ENCODE peak calls at places on chromosomes 7 and 10, in ten cellular contexts. T is transverse colon, N is HFF-Myc, R is choroid plexus epithelial cell, X is fibroblast of the aortic adventitia, D is IMR-90, K is A549, H is nephron progenitor cell, V is HFFc6, U is HepG2. Q is an unnamed sample.

GRCh38 chr10:5943536-5943935 is 33.8 kb downstream of the IL15RA start:
- DNase-seq in T (no peak), N (no peak), R (no peak), X (peak), D (peak), K (no peak), H (peak), V (no peak), U (no peak), Q (no peak)

GRCh38 chr10:5546891-5547683 is 22.3 kb downstream of the CALML3 start:
- DNase-seq in T (peak), N (no peak), R (peak), X (peak), D (peak), K (peak), H (no peak), V (peak), U (peak), Q (no peak)

GRCh38 chr7:71615017-71615416 is 483.1 kb downstream of the GALNT17 start:
- DNase-seq in T (no peak), N (no peak), R (no peak), X (no peak), D (no peak), K (no peak), H (no peak), V (no peak), U (no peak), Q (no peak)

GRCh38 chr10:60188548-60188947 is 201.1 kb downstream of the ANK3 start:
- DNase-seq in T (no peak), N (no peak), R (no peak), X (no peak), D (no peak), K (no peak), H (no peak), V (no peak), U (no peak), Q (no peak)

GRCh38 chr7:101172854-101173751 is 7.0 kb downstream of the NAT16 start:
- DNase-seq in T (peak), N (peak), R (peak), X (peak), D (peak), K (no peak), H (no peak), V (peak), U (no peak), Q (no peak)

GRCh38 chr7:4951903-4952636 is 6.9 kb downstream of the MMD2 start:
- DNase-seq in T (no peak), N (no peak), R (peak), X (peak), D (peak), K (no peak), H (peak), V (peak), U (no peak), Q (peak)

GRCh38 chr10:59675812-59676211 is 33.8 kb downstream of the SLC16A9 start:
- DNase-seq in T (no peak), N (no peak), R (no peak), X (no peak), D (no peak), K (no peak), H (peak), V (no peak), U (peak), Q (peak)

GRCh38 chr10:113052076-113052830 is 102.2 kb downstream of the TCF7L2 start:
- DNase-seq in T (no peak), N (no peak), R (no peak), X (peak), D (no peak), K (no peak), H (no peak), V (no peak), U (no peak), Q (no peak)

GRCh38 chr7:74044366-74045350 is 16.7 kb downstream of the ELN start:
- DNase-seq in T (no peak), N (no peak), R (no peak), X (no peak), D (no peak), K (no peak), H (no peak), V (no peak), U (no peak), Q (no peak)

GRCh38 chr10:58335306-58336005 is 650 bp downstream of the UBE2D1 start:
- DNase-seq in T (peak), N (no peak), R (peak), X (peak), D (peak), K (peak), H (no peak), V (peak), U (peak), Q (peak)

GRCh38 chr7:16636533-16637173 is 8.9 kb downstream of the ANKMY2 start:
- DNase-seq in T (no peak), N (peak), R (peak), X (peak), D (peak), K (no peak), H (no peak), V (peak), U (no peak), Q (no peak)

GRCh38 chr10:15897282-15897681 is 37.0 kb upstream of the MINDY3 start:
- DNase-seq in T (no peak), N (no peak), R (peak), X (peak), D (peak), K (no peak), H (no peak), V (peak), U (no peak), Q (no peak)

GRCh38 chr10:119333146-119333792 is 125.9 kb downstream of the GRK5 start:
- DNase-seq in T (no peak), N (peak), R (peak), X (no peak), D (peak), K (no peak), H (no peak), V (no peak), U (no peak), Q (no peak)

GRCh38 chr7:90574136-90574819 is 21.8 kb upstream of the CDK14 start:
- DNase-seq in T (no peak), N (no peak), R (peak), X (peak), D (peak), K (no peak), H (no peak), V (no peak), U (no peak), Q (no peak)

GRCh38 chr10:118256825-118257570 is 85.1 kb downstream of the FAM204A start:
- DNase-seq in T (no peak), N (no peak), R (no peak), X (no peak), D (no peak), K (no peak), H (no peak), V (no peak), U (no peak), Q (no peak)

GRCh38 chr10:53005612-53006325 is 233.2 kb upstream of the MBL2 start:
- DNase-seq in T (no peak), N (no peak), R (no peak), X (no peak), D (no peak), K (no peak), H (no peak), V (no peak), U (no peak), Q (no peak)

GRCh38 chr7:47451851-47452205 is 130.1 kb downstream of the TNS3 start:
- DNase-seq in T (no peak), N (no peak), R (peak), X (peak), D (peak), K (no peak), H (no peak), V (peak), U (no peak), Q (no peak)

GRCh38 chr10:44845672-44846071 is 65.5 kb upstream of the TMEM72 start:
- DNase-seq in T (no peak), N (no peak), R (no peak), X (no peak), D (no peak), K (no peak), H (no peak), V (no peak), U (no peak), Q (no peak)

GRCh38 chr7:112989531-112989930 is 97.1 kb downstream of the GPR85 start:
- DNase-seq in T (no peak), N (no peak), R (peak), X (no peak), D (peak), K (no peak), H (no peak), V (no peak), U (no peak), Q (no peak)

GRCh38 chr10:133275683-133276092 is 980 bp downstream of the ADAM8 start:
- DNase-seq in T (no peak), N (no peak), R (no peak), X (no peak), D (no peak), K (no peak), H (no peak), V (no peak), U (no peak), Q (no peak)

GRCh38 chr7:96178581-96178980 is 143.3 kb downstream of the SLC25A13 start:
- DNase-seq in T (no peak), N (no peak), R (no peak), X (no peak), D (no peak), K (no peak), H (no peak), V (peak), U (no peak), Q (no peak)

GRCh38 chr10:87915989-87916388 is 52.6 kb downstream of the PTEN start:
- DNase-seq in T (no peak), N (peak), R (peak), X (peak), D (peak), K (no peak), H (no peak), V (no peak), U (no peak), Q (no peak)

GRCh38 chr10:74892874-74893273 is 66.5 kb downstream of the KAT6B start:
- DNase-seq in T (no peak), N (no peak), R (no peak), X (no peak), D (no peak), K (no peak), H (no peak), V (no peak), U (no peak), Q (no peak)

GRCh38 chr10:132467464-132468149 is 70.0 kb upstream of the INPP5A start:
- DNase-seq in T (peak), N (no peak), R (no peak), X (no peak), D (no peak), K (no peak), H (peak), V (no peak), U (no peak), Q (no peak)

GRCh38 chr7:41315764-41316163 is 387.1 kb downstream of the INHBA start:
- DNase-seq in T (peak), N (no peak), R (no peak), X (no peak), D (no peak), K (no peak), H (no peak), V (no peak), U (no peak), Q (peak)

GRCh38 chr7:41316410-41316809 is 386.5 kb downstream of the INHBA start:
- DNase-seq in T (peak), N (no peak), R (peak), X (peak), D (peak), K (no peak), H (no peak), V (no peak), U (peak), Q (no peak)

GRCh38 chr7:41312235-41312634 is 390.7 kb downstream of the INHBA start:
- DNase-seq in T (no peak), N (no peak), R (no peak), X (no peak), D (no peak), K (no peak), H (no peak), V (no peak), U (no peak), Q (no peak)

GRCh38 chr7:41311301-41311700 is 391.6 kb downstream of the INHBA start:
- DNase-seq in T (no peak), N (no peak), R (no peak), X (no peak), D (no peak), K (no peak), H (no peak), V (no peak), U (no peak), Q (no peak)

GRCh38 chr7:41313171-41313570 is 389.7 kb downstream of the INHBA start:
- DNase-seq in T (no peak), N (no peak), R (no peak), X (peak), D (peak), K (no peak), H (no peak), V (no peak), U (no peak), Q (no peak)
- TF ChIP-seq CTCF in T (no peak), N (no peak), R (no peak), X (no peak), D (no peak), K (no peak), H (no peak), V (no peak), U (no peak), Q (no peak)

GRCh38 chr10:11012476-11012875 is 5.2 kb upstream of the CELF2 start:
- DNase-seq in T (no peak), N (no peak), R (no peak), X (no peak), D (no peak), K (no peak), H (no peak), V (no peak), U (no peak), Q (no peak)
- TF ChIP-seq CTCF in T (no peak), N (no peak), R (no peak), X (no peak), D (no peak), K (no peak), H (no peak), V (no peak), U (no peak), Q (no peak)

GRCh38 chr10:1515121-1515779 is 222.1 kb downstream of the ADARB2 start:
- DNase-seq in T (no peak), N (no peak), R (no peak), X (no peak), D (no peak), K (no peak), H (no peak), V (no peak), U (no peak), Q (no peak)
- TF ChIP-seq CTCF in T (no peak), N (no peak), R (no peak), X (no peak), D (no peak), K (no peak), H (no peak), V (no peak), U (no peak), Q (no peak)

DNA sequence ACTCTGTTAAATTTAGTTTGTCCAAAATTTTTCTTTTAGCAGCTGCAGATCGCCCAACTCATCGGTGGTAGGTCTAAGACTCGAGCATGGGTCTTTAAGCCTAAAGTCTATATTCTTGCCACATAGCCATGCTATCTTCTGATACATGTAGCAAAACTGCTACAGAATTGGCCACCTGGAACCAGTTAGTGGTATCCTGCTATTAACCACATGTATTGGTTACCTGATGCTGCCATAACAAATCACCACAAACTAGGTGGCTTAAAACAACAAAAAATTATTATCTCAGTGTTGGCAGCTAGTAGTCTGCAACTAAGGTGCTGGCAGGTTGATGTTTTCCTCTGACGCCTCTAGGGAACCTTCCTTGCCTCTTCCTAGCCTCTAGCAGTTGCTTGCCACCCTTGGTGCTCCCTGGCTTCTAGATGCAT is 96.7 kb upstream of the PIK3CG start:
- DNase-seq in T (no peak), N (no peak), R (no peak), X (no peak), D (no peak), K (no peak), H (no peak), V (peak), U (no peak), Q (no peak)
- TF ChIP-seq CTCF in T (no peak), N (no peak), R (no peak), X (no peak), D (no peak), K (no peak), H (no peak), V (peak), U (no peak), Q (no peak)

Q was measured in endothelial cell.